ENCODE peak calls at places on chromosome X, in four cellular contexts. N, P, Z and B are unnamed samples.

GRCh38 chrX:31166832-31167231 is 95.0 kb upstream of the FTHL17 start:
- DNase-seq in N (no peak), P (no peak), Z (no peak), B (no peak)

GRCh38 chrX:70907900-70908299 is 611 bp downstream of the TEX11 start:
- DNase-seq in N (no peak), P (no peak), Z (no peak), B (no peak)

GRCh38 chrX:103254171-103254824 is 657 bp downstream of the TCEAL8 start:
- DNase-seq in N (peak), P (peak), Z (peak), B (peak)

GRCh38 chrX:101764538-101764937 is 104.9 kb upstream of the ARMCX2 start:
- DNase-seq in N (no peak), P (no peak), Z (no peak), B (no peak)

GRCh38 chrX:47458528-47458927 is 24.5 kb downstream of the ZNF41 start:
- DNase-seq in N (no peak), P (no peak), Z (no peak), B (no peak)

GRCh38 chrX:110420771-110421498 is 62.3 kb downstream of the RTL9 start:
- DNase-seq in N (no peak), P (no peak), Z (no peak), B (no peak)

GRCh38 chrX:73401591-73402266 is 45.1 kb upstream of the CDX4 start:
- DNase-seq in N (no peak), P (no peak), Z (no peak), B (no peak)

GRCh38 chrX:45472968-45473367 is 272.3 kb upstream of the DIPK2B start:
- DNase-seq in N (no peak), P (peak), Z (no peak), B (no peak)

GRCh38 chrX:135295238-135295943 is 13.9 kb upstream of the ETDC start:
- DNase-seq in N (peak), P (peak), Z (no peak), B (no peak)

GRCh38 chrX:97224148-97224547 is 340.4 kb downstream of the RPA4 start:
- DNase-seq in N (no peak), P (no peak), Z (no peak), B (no peak)

GRCh38 chrX:131728295-131729145 is 184.6 kb downstream of the OR13H1 start:
- DNase-seq in N (peak), P (no peak), Z (peak), B (peak)

GRCh38 chrX:69109706-69110635 is 55.3 kb downstream of the PJA1 start:
- DNase-seq in N (no peak), P (no peak), Z (peak), B (no peak)

GRCh38 chrX:53714580-53715335 is 28.2 kb upstream of the HUWE1 start:
- DNase-seq in N (peak), P (peak), Z (no peak), B (no peak)

GRCh38 chrX:120015145-120016067 is 62.1 kb downstream of the RHOXF2B start:
- DNase-seq in N (no peak), P (no peak), Z (no peak), B (peak)

GRCh38 chrX:110045421-110045820 is 42.5 kb downstream of the TMEM164 start:
- DNase-seq in N (no peak), P (no peak), Z (no peak), B (no peak)

GRCh38 chrX:120224388-120224787 is 26.2 kb upstream of the ZBTB33 start:
- DNase-seq in N (no peak), P (no peak), Z (no peak), B (no peak)

GRCh38 chrX:133608406-133608805 is 193.1 kb upstream of the GPC4 start:
- DNase-seq in N (no peak), P (no peak), Z (no peak), B (no peak)

GRCh38 chrX:31199051-31199769 is 127.4 kb upstream of the FTHL17 start:
- DNase-seq in N (no peak), P (peak), Z (no peak), B (no peak)

GRCh38 chrX:13652256-13653021 is 502 bp upstream of the TCEANC start:
- DNase-seq in N (no peak), P (peak), Z (peak), B (no peak)

GRCh38 chrX:39808471-39808917 is 289.3 kb downstream of the BCOR start:
- DNase-seq in N (no peak), P (peak), Z (no peak), B (no peak)

DNA sequence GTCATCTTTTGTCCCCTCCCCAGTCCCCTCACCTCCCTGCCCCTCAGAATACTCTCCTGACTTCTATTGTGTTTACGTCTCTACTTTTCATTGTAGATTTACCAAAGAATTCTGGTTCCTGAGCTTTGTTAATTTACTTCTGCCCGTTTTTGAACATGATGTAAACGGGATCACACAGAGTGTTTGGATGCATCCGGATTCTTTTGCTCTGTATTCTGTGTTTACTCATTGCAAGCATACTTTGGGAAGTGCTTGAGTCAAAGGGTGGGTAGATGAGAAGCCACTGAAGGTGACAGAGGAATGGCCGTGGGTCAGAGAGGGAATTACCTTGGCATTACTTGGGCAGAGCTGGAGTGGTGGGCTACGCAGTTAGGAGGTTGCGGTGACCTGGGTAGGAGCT is 18.0 kb downstream of the CLCN4 start:
- DNase-seq in N (no peak), P (no peak), Z (no peak), B (no peak)
- H3K27ac ChIP-seq in N (peak), P (no peak), Z (peak), B (peak)

GRCh38 chrX:1392376-1393130 is 640 bp upstream of the SLC25A6 start:
- DNase-seq in N (peak), P (no peak), Z (peak), B (peak)
- TF ChIP-seq POLR2A in N (peak), P (peak), Z (peak), B (peak)

GRCh38 chrX:23803931-23804381 is 21.0 kb downstream of the SAT1 start:
- DNase-seq in N (peak), P (peak), Z (no peak), B (no peak)

GRCh38 chrX:23805379-23805778 is 22.4 kb downstream of the SAT1 start:
- DNase-seq in N (no peak), P (no peak), Z (no peak), B (no peak)

GRCh38 chrX:23802431-23802830 is 19.5 kb downstream of the SAT1 start:
- DNase-seq in N (peak), P (peak), Z (no peak), B (no peak)

GRCh38 chrX:23799469-23800065 is 16.6 kb downstream of the SAT1 start:
- DNase-seq in N (no peak), P (no peak), Z (no peak), B (no peak)

GRCh38 chrX:23804578-23804977 is 21.6 kb downstream of the SAT1 start:
- DNase-seq in N (no peak), P (no peak), Z (no peak), B (no peak)
- H3K27ac ChIP-seq in N (peak), P (peak), Z (peak), B (no peak)

DNA sequence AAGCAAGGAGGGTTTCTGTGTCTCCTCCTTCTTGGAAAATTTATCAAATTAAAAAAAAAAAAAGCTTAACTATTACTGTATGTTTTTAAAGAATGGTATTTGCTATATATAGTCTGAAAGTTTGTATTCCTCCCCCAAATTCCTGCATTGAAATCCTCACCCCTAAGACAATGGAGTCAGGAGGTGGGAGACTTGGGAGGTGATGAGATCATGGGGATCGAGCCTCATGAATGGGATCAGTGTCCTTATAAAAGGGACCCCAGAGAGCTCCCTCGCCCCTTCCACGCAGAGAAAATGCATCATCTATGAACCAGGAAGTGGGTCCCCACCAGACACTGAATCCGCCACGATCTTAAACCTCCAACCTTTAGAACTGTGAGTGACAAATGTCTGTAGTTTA is 50.1 kb downstream of the DHRSX start:
- DNase-seq in N (no peak), P (no peak), Z (no peak), B (no peak)
- TF ChIP-seq POLR2A in N (no peak), P (no peak), Z (no peak), B (no peak)

DNA sequence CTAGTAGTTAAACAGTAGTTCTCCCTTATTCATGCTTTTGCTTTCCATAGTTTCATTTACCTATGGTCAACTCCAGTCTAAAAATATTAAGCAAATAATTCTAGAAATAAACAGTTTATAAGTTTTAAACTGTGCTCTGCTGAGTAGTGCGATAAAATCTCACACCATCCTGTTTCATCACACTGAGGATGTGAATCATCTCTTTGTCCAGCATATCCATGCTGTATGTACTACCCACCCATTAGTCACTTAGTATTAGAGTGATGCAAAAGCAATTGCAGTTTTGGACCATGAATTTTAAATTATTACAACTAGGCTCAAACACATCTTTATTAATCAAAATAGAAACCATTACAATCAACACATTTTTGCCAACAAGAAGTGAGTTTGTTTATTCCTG is 187.4 kb downstream of the TEX13C start:
- DNase-seq in N (no peak), P (no peak), Z (no peak), B (no peak)
- H3K27ac ChIP-seq in N (no peak), P (no peak), Z (no peak), B (no peak)

DNA sequence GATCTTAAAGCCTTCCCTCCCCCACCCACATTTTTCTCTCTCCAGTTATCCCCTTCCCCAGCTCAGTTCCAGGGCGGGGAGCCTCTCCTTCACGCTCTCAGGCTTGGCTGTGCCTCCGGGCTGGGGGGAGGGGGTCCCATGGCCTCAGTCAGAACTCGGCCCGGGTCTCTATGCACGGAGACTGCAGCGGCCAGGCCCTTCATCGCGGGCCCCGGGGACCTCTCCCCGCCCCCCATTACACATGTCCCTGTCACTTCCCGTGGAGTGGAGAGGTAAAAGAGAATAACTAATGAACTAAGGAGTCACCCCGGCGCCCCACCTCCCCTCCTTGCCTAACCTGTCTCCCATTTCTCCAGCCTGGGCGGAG is 838 bp upstream of the PRICKLE3 start:
- DNase-seq in N (no peak), P (no peak), Z (no peak), B (no peak)
- TF ChIP-seq POLR2A in N (no peak), P (no peak), Z (no peak), B (no peak)

GRCh38 chrX:22136711-22137110 is 104.6 kb downstream of the PHEX start:
- DNase-seq in N (no peak), P (no peak), Z (no peak), B (no peak)
- H3K27ac ChIP-seq in N (peak), P (peak), Z (peak), B (no peak)

GRCh38 chrX:136496768-136497555 is 430 bp upstream of the HTATSF1 start:
- DNase-seq in N (peak), P (peak), Z (peak), B (peak)
- TF ChIP-seq POLR2A in N (peak), P (no peak), Z (no peak), B (peak)